ENCODE peak calls at places on chromosome 10, in six cellular contexts. N is PC-3, U is K562, Z is H9, Y is cardiac muscle cell, S is colonic mucosa. L is an unnamed sample.
A peak's percentile ranks its signal among the peaks of the same experiment; 100 is the strongest.

GRCh38 chr10:83723080-83723479 is 416.2 kb upstream of the GHITM start:
- DNase-seq in S (no peak), U (no peak), N (no peak), Y (no peak), Z (no peak), L (no peak)

GRCh38 chr10:119780879-119781480 is 55.1 kb downstream of the INPP5F start:
- DNase-seq in Y (no peak), Z (no peak), N (no peak), S (no peak), U (no peak), L (no peak)

GRCh38 chr10:109426987-109427386 is 496.3 kb downstream of the XPNPEP1 start:
- DNase-seq in N (no peak), U (no peak), S (no peak), Y (no peak), Z (no peak), L (no peak)

GRCh38 chr10:118007773-118008172 is 39.0 kb downstream of the RAB11FIP2 start:
- DNase-seq in N (no peak), U (no peak), Y (no peak), S (no peak), Z (no peak), L (no peak)

GRCh38 chr10:11444531-11445228 is 166.8 kb downstream of the USP6NL start:
- DNase-seq in S (no peak), N (no peak), Y (no peak), Z (peak; percentile 29), U (no peak), L (no peak)

GRCh38 chr10:61330669-61331068 is 122.5 kb downstream of the TMEM26 start:
- DNase-seq in S (no peak), U (no peak), Y (no peak), Z (no peak), N (no peak), L (no peak)

GRCh38 chr10:83706952-83707582 is 432.2 kb upstream of the GHITM start:
- DNase-seq in U (no peak), N (no peak), Y (no peak), Z (no peak), S (no peak), L (no peak)

GRCh38 chr10:62057359-62057758 is 155.9 kb downstream of the ARID5B start:
- DNase-seq in Z (no peak), U (no peak), Y (peak; percentile 91), N (no peak), S (no peak), L (no peak)

GRCh38 chr10:14062528-14063260 is 268.0 kb downstream of the FRMD4A start:
- DNase-seq in U (no peak), S (no peak), N (no peak), Y (peak; percentile 74), Z (no peak), L (no peak)

GRCh38 chr10:129970404-129971364 is 6.6 kb upstream of the EBF3 start:
- DNase-seq in Z (no peak), U (no peak), N (no peak), S (no peak), Y (no peak), L (peak; percentile 32)

GRCh38 chr10:119217937-119218579 is 10.7 kb downstream of the GRK5 start:
- DNase-seq in S (no peak), U (no peak), Y (peak; percentile 93), Z (no peak), N (no peak), L (no peak)

GRCh38 chr10:25288181-25288580 is 113.4 kb downstream of the GPR158 start:
- DNase-seq in U (no peak), Y (peak; percentile 21), N (no peak), S (no peak), Z (no peak), L (no peak)

GRCh38 chr10:95171336-95171735 is 22.7 kb upstream of the ACSM6 start:
- DNase-seq in Y (no peak), S (no peak), N (no peak), Z (no peak), U (no peak), L (no peak)

GRCh38 chr10:68957654-68958053 is 1.7 kb downstream of the DDX21 start:
- DNase-seq in S (no peak), N (peak; percentile 33), U (no peak), Y (peak; percentile 51), Z (no peak), L (no peak)

GRCh38 chr10:7792541-7792940 is 4.6 kb downstream of the ATP5F1C start:
- DNase-seq in U (no peak), S (no peak), Y (peak; percentile 16), Z (no peak), N (peak; percentile 10), L (no peak)

GRCh38 chr10:97904026-97904410 is 54.4 kb downstream of the GOLGA7B start:
- DNase-seq in S (no peak), Y (no peak), N (no peak), U (no peak), Z (no peak), L (no peak)

GRCh38 chr10:73263948-73264347 is 11.5 kb upstream of the MRPS16 start:
- DNase-seq in S (no peak), N (peak; percentile 90), U (peak; percentile 21), Z (no peak), Y (peak; percentile 39), L (no peak)

GRCh38 chr10:29386347-29386999 is 97.6 kb downstream of the LYZL1 start:
- DNase-seq in N (peak; percentile 38), Y (peak; percentile 49), U (peak; percentile 34), S (no peak), Z (no peak), L (peak; percentile 23)

GRCh38 chr10:301536-301935 is 166.3 kb downstream of the ZMYND11 start:
- DNase-seq in U (no peak), Y (no peak), N (no peak), S (no peak), Z (no peak), L (no peak)

GRCh38 chr10:114680557-114681117 is 22.6 kb upstream of the ABLIM1 start:
- DNase-seq in S (no peak), Z (no peak), Y (no peak), U (no peak), N (no peak), L (no peak)

GRCh38 chr10:127015373-127015772 is 110.1 kb downstream of the DOCK1 start:
- DNase-seq in N (no peak), S (no peak), Y (no peak), U (no peak), Z (no peak), L (no peak)

GRCh38 chr10:127018766-127019165 is 113.5 kb downstream of the DOCK1 start:
- DNase-seq in N (no peak), Z (no peak), Y (no peak), S (no peak), U (no peak), L (no peak)

GRCh38 chr10:127016331-127016730 is 111.1 kb downstream of the DOCK1 start:
- DNase-seq in N (no peak), Z (no peak), S (no peak), Y (no peak), U (no peak), L (no peak)

GRCh38 chr10:127018298-127018650 is 113.0 kb downstream of the DOCK1 start:
- DNase-seq in N (no peak), U (no peak), Y (no peak), Z (no peak), S (no peak), L (no peak)

GRCh38 chr10:127017406-127018297 is 112.4 kb downstream of the DOCK1 start:
- DNase-seq in Y (no peak), N (no peak), Z (no peak), U (no peak), S (no peak), L (no peak)
- H3K27ac ChIP-seq in Y (no peak overlapping the region), N (no peak overlapping the region), Z (no peak overlapping the region), U (no peak overlapping the region), S (no peak overlapping the region), L (no peak overlapping the region)

GRCh38 chr10:30974355-30974754 is 57.3 kb downstream of the ZNF438 start:
- DNase-seq in U (no peak), S (no peak), N (no peak), Z (no peak), Y (no peak), L (no peak)
- H3K27ac ChIP-seq in U (no peak overlapping the region), S (no peak overlapping the region), N (no peak overlapping the region), Z (no peak overlapping the region), Y (no peak overlapping the region), L (no peak overlapping the region)

GRCh38 chr10:20957744-20958143 is 60.6 kb upstream of the NEBL start:
- DNase-seq in Y (no peak), S (no peak), N (no peak), U (no peak), Z (no peak), L (no peak)

GRCh38 chr10:20954519-20954918 is 57.4 kb upstream of the NEBL start:
- DNase-seq in Z (peak; percentile 95), N (no peak), U (no peak), Y (no peak), S (no peak), L (peak; percentile 65)

GRCh38 chr10:20956843-20957242 is 59.7 kb upstream of the NEBL start:
- DNase-seq in U (no peak), Z (no peak), S (no peak), N (no peak), Y (no peak), L (no peak)

GRCh38 chr10:20953120-20953519 is 56.0 kb upstream of the NEBL start:
- DNase-seq in S (no peak), Y (no peak), N (no peak), U (no peak), Z (peak; percentile 44), L (no peak)

GRCh38 chr10:20955355-20955893 is 58.3 kb upstream of the NEBL start:
- DNase-seq in Z (no peak), Y (peak; percentile 11), N (no peak), S (no peak), U (peak; percentile 34), L (no peak)
- H3K27ac ChIP-seq in Z (no peak overlapping the region), Y (peak overlapping the region; percentile 89), N (no peak overlapping the region), S (no peak overlapping the region), U (no peak overlapping the region), L (peak overlapping the region; percentile 94)

DNA sequence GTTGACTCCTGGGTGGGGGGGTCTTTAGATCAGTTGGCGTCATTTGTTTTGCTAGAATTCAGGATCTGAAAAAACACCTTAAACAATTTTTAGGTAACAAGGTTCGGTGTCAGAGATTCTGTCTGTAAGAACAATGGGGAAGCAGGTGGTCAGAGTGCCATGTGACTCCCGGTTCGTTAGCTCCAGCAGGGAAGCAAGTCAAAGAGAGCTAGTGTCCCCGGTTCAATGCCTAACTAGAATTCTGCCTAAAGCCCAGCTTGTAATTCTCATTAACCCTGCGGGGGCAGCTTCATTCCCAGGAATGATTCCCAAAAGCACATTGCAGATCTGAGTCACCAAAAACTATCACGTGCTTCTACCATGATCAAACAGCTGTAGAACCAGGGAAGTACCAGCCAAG is 664.3 kb upstream of the CELF2 start:
- DNase-seq in Z (no peak), N (no peak), Y (no peak), U (no peak), S (no peak), L (peak; percentile 11)
- H3K27ac ChIP-seq in Z (no peak overlapping the region), N (no peak overlapping the region), Y (no peak overlapping the region), U (no peak overlapping the region), S (no peak overlapping the region), L (peak overlapping the region; percentile 41)

L was measured in neuronal stem cell.